ENCODE peak calls at places on chromosomes 4 and X, in eight cellular contexts. E is endodermal cell, B is fibroblast of lung, F is left lung, U is HFF-Myc, N is AG10803, I is fibroblast of mammary gland, J is PC-3. K is an unnamed sample.

GRCh38 chr4:121256346-121256745 is 92.2 kb upstream of the TNIP3 start:
- DNase-seq in J (peak), F (no peak), U (peak), B (peak), N (peak), E (no peak), I (peak), K (peak)

GRCh38 chr4:7546152-7546808 is 111.5 kb upstream of the PSAPL1 start:
- DNase-seq in N (no peak), J (no peak), I (no peak), E (no peak), F (peak), B (no peak), U (no peak), K (no peak)

GRCh38 chrX:122572461-122572860 is 611.6 kb upstream of the GRIA3 start:
- DNase-seq in J (peak), F (no peak), U (no peak), E (no peak), N (peak), B (peak), I (peak), K (peak)

GRCh38 chrX:132676561-132677186 is 187.8 kb upstream of the MBNL3 start:
- DNase-seq in I (no peak), B (no peak), F (no peak), N (no peak), U (no peak), J (peak), E (peak), K (no peak)

GRCh38 chrX:130179579-130180215 is 7.9 kb downstream of the RAB33A start:
- DNase-seq in I (no peak), F (no peak), B (peak), J (no peak), U (no peak), E (no peak), N (no peak), K (peak)

GRCh38 chr4:148288448-148288847 is 153.8 kb downstream of the NR3C2 start:
- DNase-seq in N (no peak), B (no peak), E (no peak), F (no peak), I (no peak), J (no peak), U (no peak), K (no peak)

GRCh38 chr4:113050837-113051236 is 1.4 kb downstream of the ANK2 start:
- DNase-seq in I (no peak), U (no peak), F (no peak), N (no peak), J (no peak), B (no peak), E (no peak), K (no peak)

GRCh38 chrX:151988706-151989299 is 14.3 kb upstream of the GABRE start:
- DNase-seq in N (no peak), F (no peak), J (no peak), B (no peak), U (no peak), I (no peak), E (no peak), K (no peak)

GRCh38 chr4:132276185-132276584 is 872.9 kb upstream of the PCDH10 start:
- DNase-seq in F (peak), E (no peak), U (no peak), J (no peak), I (no peak), B (no peak), N (no peak), K (no peak)

GRCh38 chrX:111506826-111507225 is 4.6 kb upstream of the SERTM2 start:
- DNase-seq in J (no peak), F (no peak), N (no peak), E (no peak), B (peak), I (no peak), U (no peak), K (no peak)

GRCh38 chr4:141339386-141339785 is 118.7 kb downstream of the ZNF330 start:
- DNase-seq in N (no peak), J (no peak), B (peak), F (no peak), E (no peak), U (no peak), I (no peak), K (no peak)

GRCh38 chr4:6362896-6363295 is 93.2 kb downstream of the WFS1 start:
- DNase-seq in U (no peak), B (peak), F (peak), J (peak), E (peak), I (peak), N (peak), K (peak)

GRCh38 chrX:150587585-150588503 is 19.4 kb downstream of the MTM1 start:
- DNase-seq in J (peak), B (peak), I (peak), E (peak), U (no peak), N (peak), F (no peak), K (peak)

GRCh38 chr4:85398276-85398675 is 76.7 kb upstream of the ARHGAP24 start:
- DNase-seq in E (peak), N (peak), F (no peak), B (peak), I (peak), J (no peak), U (no peak), K (peak)

GRCh38 chrX:34654939-34655338 is 2.1 kb downstream of the TMEM47 start:
- DNase-seq in F (no peak), U (no peak), B (peak), J (no peak), N (peak), I (no peak), E (no peak), K (peak)
- H3K4me3 ChIP-seq in F (peak), U (peak), B (peak), J (no peak), N (peak), I (peak), E (peak), K (peak)

GRCh38 chr4:169268951-169269781 is 1.6 kb downstream of the SH3RF1 start:
- DNase-seq in U (no peak), B (peak), I (peak), E (peak), J (peak), F (no peak), N (peak), K (peak)
- TF ChIP-seq CTCF in U (no peak), B (no peak), I (no peak), E (no peak), J (no peak), F (no peak), N (no peak), K (no peak)

GRCh38 chrX:25010784-25011588 is 4.8 kb downstream of the ARX start:
- DNase-seq in U (no peak), B (no peak), I (no peak), F (no peak), J (no peak), N (no peak), E (no peak), K (no peak)
- H3K4me3 ChIP-seq in U (no peak), B (no peak), I (no peak), F (no peak), J (no peak), N (no peak), E (no peak), K (no peak)

GRCh38 chr4:125526420-125526819 is 211.7 kb downstream of the FAT4 start:
- DNase-seq in J (peak), I (peak), U (no peak), B (no peak), E (no peak), F (no peak), N (no peak), K (peak)
- TF ChIP-seq CTCF in J (peak), I (peak), U (no peak), B (peak), E (peak), F (no peak), N (peak), K (peak)

DNA sequence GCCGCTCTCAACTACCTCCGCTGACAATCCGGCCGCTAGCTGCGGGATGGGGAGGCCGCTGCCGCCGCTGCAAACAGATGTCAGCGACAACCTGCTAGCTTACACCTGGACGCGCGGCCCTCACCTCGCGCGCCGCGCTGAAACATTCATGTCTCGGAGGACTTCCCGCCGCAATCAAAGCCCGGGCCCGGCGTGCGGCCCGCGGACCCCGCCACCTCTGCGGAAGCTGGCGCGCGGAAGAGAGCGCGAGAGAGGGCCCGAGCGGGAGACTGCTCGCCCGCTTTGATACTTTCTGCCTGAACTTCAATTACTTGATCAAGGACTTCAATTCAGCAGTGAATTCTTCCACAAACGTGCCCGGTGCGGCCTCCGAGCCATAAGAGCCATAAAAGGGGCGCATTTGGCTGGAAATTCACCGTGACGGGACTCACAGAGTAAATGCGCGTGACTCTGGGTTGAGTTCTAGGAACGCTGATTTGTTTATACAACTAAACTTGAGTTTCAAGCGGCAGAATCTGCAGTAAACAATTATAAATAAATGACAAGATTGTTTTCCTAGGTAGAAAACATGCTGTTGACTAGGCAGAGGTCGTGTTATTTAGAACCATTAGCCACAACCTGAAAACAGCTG is 108.2 kb downstream of the ANTXR2 start:
- DNase-seq in E (peak), U (no peak), N (no peak), I (no peak), J (no peak), F (peak), B (peak), K (no peak)
- H3K4me3 ChIP-seq in E (no peak), U (no peak), N (no peak), I (no peak), J (no peak), F (no peak), B (no peak), K (no peak)

GRCh38 chr4:149923736-149924135 is 108.1 kb upstream of the IQCM start:
- DNase-seq in I (no peak), U (no peak), E (no peak), F (no peak), J (no peak), N (no peak), B (no peak), K (no peak)
- TF ChIP-seq CTCF in I (no peak), U (no peak), E (peak), F (no peak), J (no peak), N (no peak), B (no peak), K (no peak)

K was measured in fibroblast of pulmonary artery.